ENCODE peak calls at places on chromosomes 7 and 10, in four cellular contexts. L is HCT116, R is GM12878, H is K562. W is an unnamed sample.

GRCh38 chr7:107854989-107855388 is 36.0 kb upstream of the DLD start:
- DNase-seq in L (no peak), R (no peak), H (no peak), W (no peak)

GRCh38 chr10:110220383-110220782 is 13.0 kb downstream of the MXI1 start:
- DNase-seq in L (no peak), R (no peak), H (no peak), W (no peak)

GRCh38 chr10:33139191-33139646 is 181.2 kb upstream of the ITGB1 start:
- DNase-seq in L (no peak), R (no peak), H (no peak), W (no peak)

GRCh38 chr10:45425628-45426563 is 51.9 kb downstream of the ALOX5 start:
- DNase-seq in L (peak), R (no peak), H (no peak), W (no peak)

GRCh38 chr10:98713586-98713985 is 266.9 kb upstream of the HPS1 start:
- DNase-seq in L (no peak), R (no peak), H (no peak), W (no peak)

GRCh38 chr10:126969310-126969709 is 64.1 kb downstream of the DOCK1 start:
- DNase-seq in L (peak), R (no peak), H (no peak), W (no peak)

GRCh38 chr7:157541796-157542668 is 205.2 kb downstream of the DNAJB6 start:
- DNase-seq in L (no peak), R (no peak), H (no peak), W (no peak)

GRCh38 chr7:86339051-86339450 is 304.7 kb upstream of the GRM3 start:
- DNase-seq in L (no peak), R (no peak), H (no peak), W (no peak)

GRCh38 chr7:35624299-35625186 is 70.4 kb downstream of the HERPUD2 start:
- DNase-seq in L (peak), R (no peak), H (peak), W (peak)

GRCh38 chr7:146090023-146090645 is 26.5 kb upstream of the CNTNAP2 start:
- DNase-seq in L (peak), R (no peak), H (peak), W (peak)

GRCh38 chr10:113539789-113540188 is 13.1 kb upstream of the HABP2 start:
- DNase-seq in L (no peak), R (no peak), H (no peak), W (no peak)

GRCh38 chr7:134996097-134996550 is 9.8 kb downstream of the AGBL3 start:
- DNase-seq in L (no peak), R (peak), H (no peak), W (no peak)

GRCh38 chr7:150994141-150994837 is 3.5 kb downstream of the NOS3 start:
- DNase-seq in L (no peak), R (no peak), H (peak), W (no peak)

GRCh38 chr10:69496352-69497234 is 45.3 kb downstream of the TSPAN15 start:
- DNase-seq in L (no peak), R (no peak), H (no peak), W (no peak)

GRCh38 chr10:51983481-51983880 is 284.1 kb upstream of the CSTF2T start:
- DNase-seq in L (no peak), R (no peak), H (no peak), W (no peak)

GRCh38 chr7:128843938-128844621 is 13.9 kb downstream of the FLNC start:
- DNase-seq in L (no peak), R (no peak), H (no peak), W (no peak)

GRCh38 chr7:97116308-97116707 is 1.2 kb upstream of the SDHAF3 start:
- DNase-seq in L (no peak), R (no peak), H (no peak), W (no peak)

GRCh38 chr10:78042058-78042751 is 8.5 kb downstream of the RPS24 start:
- DNase-seq in L (no peak), R (no peak), H (no peak), W (no peak)

GRCh38 chr7:8389898-8390642 is 43.3 kb upstream of the NXPH1 start:
- DNase-seq in L (peak), R (no peak), H (peak), W (no peak)

GRCh38 chr7:8254667-8255066 is 7.3 kb downstream of the ICA1 start:
- DNase-seq in L (no peak), R (no peak), H (no peak), W (no peak)

GRCh38 chr7:99919814-99920618 is 686 bp upstream of the TRIM4 start:
- DNase-seq in L (no peak), R (no peak), H (no peak), W (no peak)

GRCh38 chr7:94657771-94658693 is 2.1 kb upstream of the SGCE start:
- DNase-seq in L (peak), R (peak), H (peak), W (peak)

GRCh38 chr10:128036746-128037542 is 89.3 kb downstream of the MKI67 start:
- DNase-seq in L (peak), R (no peak), H (no peak), W (no peak)

GRCh38 chr7:82141427-82141826 is 302.1 kb downstream of the CACNA2D1 start:
- DNase-seq in L (no peak), R (no peak), H (no peak), W (no peak)

GRCh38 chr7:88309845-88310244 is 3.2 kb upstream of the STEAP4 start:
- DNase-seq in L (no peak), R (no peak), H (no peak), W (no peak)

GRCh38 chr7:130875265-130875741 is 141.3 kb upstream of the KLF14 start:
- DNase-seq in L (no peak), R (no peak), H (peak), W (peak)

GRCh38 chr7:39838326-39838725 is 111.7 kb upstream of the CDK13 start:
- DNase-seq in L (peak), R (no peak), H (no peak), W (no peak)

GRCh38 chr7:6226194-6226799 is 46.1 kb downstream of the CYTH3 start:
- DNase-seq in L (no peak), R (no peak), H (no peak), W (no peak)

GRCh38 chr7:115068220-115068619 is 146.3 kb downstream of the MDFIC start:
- DNase-seq in L (no peak), R (no peak), H (no peak), W (no peak)

GRCh38 chr10:80187465-80188409 is 17.6 kb downstream of the ANXA11 start:
- DNase-seq in L (no peak), R (peak), H (peak), W (peak)

GRCh38 chr7:122886357-122887081 is at the start of gene CADPS2:
- DNase-seq in L (peak), R (no peak), H (peak), W (peak)

GRCh38 chr7:149741629-149742028 is 31.8 kb downstream of the ZNF467 start:
- DNase-seq in L (no peak), R (no peak), H (no peak), W (no peak)

GRCh38 chr10:27741173-27742091 is 4.2 kb downstream of the MKX start:
- DNase-seq in L (no peak), R (no peak), H (no peak), W (no peak)

GRCh38 chr7:79149831-79150230 is 303.6 kb downstream of the MAGI2 start:
- DNase-seq in L (no peak), R (no peak), H (no peak), W (no peak)

GRCh38 chr10:21368728-21369425 is 156.6 kb downstream of the SKIDA1 start:
- DNase-seq in L (no peak), R (no peak), H (no peak), W (no peak)

GRCh38 chr10:97238855-97239254 is 53.1 kb upstream of the SLIT1 start:
- DNase-seq in L (no peak), R (no peak), H (no peak), W (no peak)

GRCh38 chr10:97230146-97230545 is 44.4 kb upstream of the SLIT1 start:
- DNase-seq in L (no peak), R (no peak), H (peak), W (no peak)

GRCh38 chr10:97229322-97229721 is 43.6 kb upstream of the SLIT1 start:
- DNase-seq in L (no peak), R (no peak), H (no peak), W (no peak)

GRCh38 chr10:97235353-97235752 is 49.6 kb upstream of the SLIT1 start:
- DNase-seq in L (no peak), R (no peak), H (no peak), W (no peak)

GRCh38 chr10:97234403-97234802 is 48.6 kb upstream of the SLIT1 start:
- DNase-seq in L (peak), R (no peak), H (peak), W (peak)
- TF ChIP-seq ZNF274 in L (no peak), R (no peak), H (no peak), W (no peak)

DNA sequence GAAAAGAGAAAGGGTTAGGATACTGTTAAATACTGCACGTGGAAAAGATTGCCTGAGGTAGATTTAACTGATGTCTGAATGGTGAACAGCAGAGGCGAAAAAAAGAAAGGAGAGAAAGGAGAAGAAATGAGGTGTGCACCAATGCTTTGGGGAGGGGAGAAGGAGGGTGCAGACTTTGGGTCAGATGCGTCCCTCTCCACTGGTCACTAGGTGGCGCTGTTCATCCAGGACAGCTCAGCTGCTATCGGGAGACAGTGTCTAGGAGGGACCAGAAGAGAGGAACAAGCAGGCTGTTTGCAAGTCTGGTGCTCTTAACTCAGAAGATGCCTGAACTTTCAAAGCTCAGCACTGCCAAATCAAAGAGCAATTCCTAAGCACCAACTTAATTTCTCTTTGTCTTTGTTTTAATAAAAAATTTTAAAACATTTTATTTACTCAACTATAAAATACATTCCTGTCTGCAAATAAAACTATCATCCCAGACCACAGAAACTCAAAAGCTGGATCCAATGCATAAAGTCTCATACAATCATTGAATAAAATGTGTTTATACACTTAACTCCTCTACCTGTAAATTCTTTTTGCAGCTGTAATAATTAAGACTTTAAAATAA is 83.9 kb upstream of the PDLIM1 start:
- DNase-seq in L (peak), R (no peak), H (peak), W (peak)
- TF ChIP-seq REST in L (no peak), R (no peak), H (no peak), W (no peak)

DNA sequence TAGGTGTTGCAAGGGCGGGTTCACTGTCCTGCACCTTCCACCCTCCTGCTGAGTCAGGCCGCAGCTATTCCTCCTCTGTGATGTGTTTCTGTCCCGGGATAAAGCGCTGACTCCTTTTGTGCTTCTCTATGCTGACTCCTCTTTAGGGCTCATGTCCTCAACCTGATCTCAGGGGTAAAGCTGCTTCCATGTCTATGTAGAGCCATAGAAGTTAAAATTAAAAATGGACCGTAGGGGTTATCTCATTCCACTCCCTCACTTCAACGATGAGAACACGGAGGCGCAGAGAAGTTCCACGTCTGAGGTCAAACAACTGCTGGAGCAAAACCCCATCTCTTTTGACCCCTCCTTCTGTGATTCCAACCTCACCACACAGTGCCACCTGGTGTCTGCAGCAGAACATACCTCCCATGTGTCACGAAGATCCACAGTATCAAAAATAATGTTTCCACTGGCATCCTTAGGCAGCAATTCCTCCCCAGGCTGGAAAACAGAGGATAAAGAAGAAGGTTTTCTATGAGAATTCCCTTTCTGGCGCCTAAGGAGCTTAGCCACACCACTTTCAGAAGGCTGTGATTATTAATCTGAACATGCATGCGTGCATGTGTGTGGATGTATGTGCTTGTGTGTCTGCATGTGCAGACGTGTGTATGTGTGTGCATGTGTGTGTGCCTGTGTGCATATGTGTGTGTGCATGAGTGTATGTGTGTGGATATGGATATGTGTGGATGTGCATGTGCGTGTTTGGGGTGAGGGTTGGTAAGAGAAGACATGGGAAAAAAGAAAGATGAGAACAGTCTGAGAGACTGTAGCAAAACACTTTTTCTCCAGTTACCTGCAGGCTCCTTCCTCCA is 81.2 kb upstream of the UCN3 start:
- DNase-seq in L (peak), R (no peak), H (peak), W (peak)
- TF ChIP-seq ZNF274 in L (no peak), R (no peak), H (no peak), W (no peak)

GRCh38 chr7:127816354-127817190 is 164.6 kb downstream of the SND1 start:
- DNase-seq in L (no peak), R (no peak), H (no peak), W (peak)
- TF ChIP-seq REST in L (no peak), R (no peak), H (no peak), W (no peak)

GRCh38 chr10:35545878-35546631 is 59.1 kb upstream of the GJD4 start:
- DNase-seq in L (no peak), R (no peak), H (no peak), W (no peak)
- TF ChIP-seq ZNF274 in L (no peak), R (no peak), H (no peak), W (no peak)

GRCh38 chr7:70621954-70622596 is 509.9 kb upstream of the GALNT17 start:
- DNase-seq in L (no peak), R (no peak), H (no peak), W (no peak)

GRCh38 chr7:70620333-70621055 is 511.4 kb upstream of the GALNT17 start:
- DNase-seq in L (no peak), R (no peak), H (no peak), W (no peak)

GRCh38 chr7:70619130-70619529 is 512.8 kb upstream of the GALNT17 start:
- DNase-seq in L (no peak), R (no peak), H (no peak), W (no peak)

GRCh38 chr7:70618020-70618551 is 513.9 kb upstream of the GALNT17 start:
- DNase-seq in L (no peak), R (no peak), H (no peak), W (no peak)

DNA sequence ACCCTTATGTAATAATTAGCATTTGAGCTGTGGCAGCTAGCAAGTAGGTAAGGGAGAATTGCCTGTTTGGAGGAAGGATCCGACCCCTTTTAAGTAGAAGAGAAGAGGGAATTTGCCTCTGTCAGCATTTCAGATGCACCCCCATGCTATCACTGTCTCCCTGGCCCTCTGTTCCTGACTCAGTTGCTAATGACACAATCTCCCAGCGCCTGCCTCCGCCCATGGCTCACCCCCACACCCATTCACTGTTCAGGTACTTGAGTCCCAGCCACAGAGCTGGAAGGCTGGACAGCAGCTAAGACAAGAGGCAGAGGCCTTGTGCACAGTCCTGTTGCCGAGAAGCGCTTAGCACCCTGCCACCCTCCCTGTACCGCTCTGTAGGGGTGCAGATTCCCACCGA is 512.3 kb upstream of the GALNT17 start:
- DNase-seq in L (no peak), R (no peak), H (no peak), W (no peak)
- TF ChIP-seq REST in L (no peak), R (no peak), H (no peak), W (no peak)

GRCh38 chr10:120634629-120635028 is 177.6 kb downstream of the PLPP4 start:
- DNase-seq in L (peak), R (no peak), H (peak), W (no peak)
- TF ChIP-seq ZNF274 in L (no peak), R (no peak), H (no peak), W (no peak)

DNA sequence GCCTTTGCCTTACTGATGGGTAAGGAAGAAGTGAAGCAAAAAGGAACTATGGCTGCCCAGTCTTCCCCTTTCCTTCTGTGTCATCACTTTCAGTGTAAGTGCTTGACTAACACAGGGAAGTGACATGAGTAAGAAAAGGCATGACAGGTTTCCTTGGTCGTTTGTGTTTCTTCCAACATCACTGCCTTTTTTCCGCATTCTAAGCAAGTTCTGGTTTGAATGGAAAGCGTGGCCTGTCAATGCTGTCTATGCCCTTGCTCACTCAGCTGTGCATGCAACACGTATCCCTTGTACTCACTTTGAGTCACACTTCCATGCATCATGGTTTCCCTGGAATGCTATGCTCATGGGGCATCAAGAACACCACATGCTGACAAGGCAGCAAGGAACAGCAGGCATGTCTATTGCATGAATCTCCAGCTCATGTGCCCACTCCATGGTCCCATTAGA is 111.8 kb downstream of the OAT start:
- DNase-seq in L (no peak), R (no peak), H (no peak), W (no peak)
- TF ChIP-seq REST in L (no peak), R (no peak), H (no peak), W (no peak)

GRCh38 chr7:818031-818699 is 14.1 kb upstream of the SUN1 start:
- DNase-seq in L (peak), R (no peak), H (no peak), W (peak)

GRCh38 chr7:815284-816216 is 16.7 kb upstream of the SUN1 start:
- DNase-seq in L (no peak), R (no peak), H (peak), W (no peak)

GRCh38 chr7:816300-816750 is 16.0 kb upstream of the SUN1 start:
- DNase-seq in L (peak), R (peak), H (peak), W (peak)

GRCh38 chr7:820341-820740 is 11.9 kb upstream of the SUN1 start:
- DNase-seq in L (no peak), R (no peak), H (no peak), W (no peak)

GRCh38 chr7:816751-817671 is 15.3 kb upstream of the SUN1 start:
- DNase-seq in L (no peak), R (no peak), H (peak), W (no peak)
- TF ChIP-seq ZNF274 in L (no peak), R (no peak), H (no peak), W (peak)

W was measured in HepG2.